ENCODE peak calls at places on chromosome 1, in seven cellular contexts. S is IMR-90, R is neuronal stem cell, M is mesenchymal stem cell, X is H9, Y is mesendoderm, J is trophoblast cell. G is an unnamed sample.

GRCh38 chr1:19483261-19483660 is 2.1 kb downstream of the CAPZB start:
- DNase-seq in M (no peak), J (no peak), Y (no peak), R (no peak), S (no peak), X (no peak), G (no peak)

GRCh38 chr1:9658186-9658585 is 6.7 kb downstream of the PIK3CD start:
- DNase-seq in R (no peak), J (no peak), M (no peak), X (no peak), Y (no peak), S (no peak), G (no peak)

GRCh38 chr1:78760858-78761257 is 111.2 kb downstream of the IFI44 start:
- DNase-seq in Y (no peak), R (no peak), S (peak; percentile 36), X (no peak), J (no peak), M (no peak), G (no peak)

GRCh38 chr1:27218736-27219135 is 15.7 kb upstream of the WDTC1 start:
- DNase-seq in Y (no peak), J (no peak), M (no peak), X (no peak), R (no peak), S (no peak), G (no peak)

GRCh38 chr1:84888753-84889152 is 4.3 kb downstream of the LPAR3 start:
- DNase-seq in X (no peak), J (no peak), M (no peak), R (no peak), S (no peak), Y (no peak), G (no peak)

GRCh38 chr1:195604287-195604686 is 1004.0 kb downstream of the KCNT2 start:
- DNase-seq in M (peak; percentile 64), R (no peak), Y (no peak), X (no peak), S (peak; percentile 93), J (no peak), G (no peak)

GRCh38 chr1:39996396-39997004 is 41.6 kb downstream of the MFSD2A start:
- DNase-seq in R (no peak), Y (no peak), M (no peak), S (peak; percentile 45), J (peak; percentile 43), X (no peak), G (no peak)

GRCh38 chr1:162141273-162142023 is 72.0 kb downstream of the NOS1AP start:
- DNase-seq in Y (no peak), M (peak; percentile 43), R (no peak), X (no peak), S (peak; percentile 42), J (peak; percentile 19), G (no peak)

GRCh38 chr1:173409613-173410012 is 67.5 kb upstream of the PRDX6 start:
- DNase-seq in J (no peak), S (peak; percentile 76), R (no peak), X (no peak), M (no peak), Y (no peak), G (no peak)

GRCh38 chr1:32331549-32331948 is 4.5 kb downstream of the MARCKSL1 start:
- DNase-seq in S (no peak), X (no peak), R (no peak), Y (no peak), M (no peak), J (no peak), G (no peak)

GRCh38 chr1:74343191-74343590 is 108.0 kb downstream of the TNNI3K start:
- DNase-seq in Y (peak; percentile 56), X (peak; percentile 36), R (no peak), M (peak; percentile 11), J (no peak), S (peak; percentile 27), G (no peak)

GRCh38 chr1:17156108-17156507 is 36.9 kb upstream of the PADI2 start:
- DNase-seq in Y (no peak), J (no peak), S (peak; percentile 52), X (peak; percentile 0), R (no peak), M (peak; percentile 4), G (no peak)

GRCh38 chr1:180515857-180516388 is 13.5 kb upstream of the ACBD6 start:
- DNase-seq in J (peak; percentile 60), M (peak; percentile 87), X (peak; percentile 72), R (peak; percentile 82), Y (peak; percentile 82), S (peak; percentile 84), G (peak; percentile 63)

GRCh38 chr1:12149791-12150175 is 17.0 kb upstream of the TNFRSF1B start:
- DNase-seq in Y (no peak), R (no peak), J (no peak), M (no peak), X (no peak), S (no peak), G (no peak)

GRCh38 chr1:45953934-45954333 is 150.5 kb downstream of the MAST2 start:
- DNase-seq in J (no peak), Y (peak; percentile 92), X (peak; percentile 46), R (no peak), M (peak; percentile 74), S (peak; percentile 45), G (no peak)

GRCh38 chr1:39759436-39759726 is 11.8 kb downstream of the OXCT2 start:
- DNase-seq in M (no peak), R (no peak), X (no peak), Y (no peak), J (no peak), S (no peak), G (no peak)

GRCh38 chr1:207259391-207259790 is 62.1 kb upstream of the CD55 start:
- DNase-seq in Y (peak; percentile 74), S (peak; percentile 19), M (peak; percentile 30), X (peak; percentile 38), R (no peak), J (peak; percentile 45), G (no peak)

GRCh38 chr1:31587720-31588423 is 11.6 kb downstream of the TINAGL1 start:
- DNase-seq in Y (peak; percentile 82), R (peak; percentile 46), S (no peak), J (no peak), M (peak; percentile 40), X (peak; percentile 90), G (no peak)

GRCh38 chr1:173341307-173341706 is 134.2 kb upstream of the TNFSF4 start:
- DNase-seq in Y (no peak), X (no peak), S (peak; percentile 82), M (peak; percentile 56), J (no peak), R (no peak), G (no peak)

GRCh38 chr1:229109320-229109761 is 161.6 kb upstream of the RAB4A start:
- DNase-seq in R (no peak), X (no peak), M (no peak), J (no peak), S (no peak), Y (no peak), G (no peak)

GRCh38 chr1:72230746-72231145 is 51.6 kb downstream of the NEGR1 start:
- DNase-seq in J (no peak), X (no peak), Y (no peak), M (no peak), R (no peak), S (peak; percentile 23), G (no peak)

GRCh38 chr1:38785285-38786039 is 74.1 kb downstream of the RRAGC start:
- DNase-seq in J (no peak), R (no peak), Y (no peak), M (peak; percentile 51), S (no peak), X (no peak), G (no peak)

GRCh38 chr1:226519741-226520598 is 28.6 kb upstream of the STUM start:
- DNase-seq in X (peak; percentile 72), M (no peak), R (no peak), J (no peak), S (no peak), Y (peak; percentile 55), G (no peak)

GRCh38 chr1:71649588-71649987 is 568.8 kb upstream of the ZRANB2 start:
- DNase-seq in S (no peak), X (no peak), J (no peak), Y (no peak), M (no peak), R (no peak), G (no peak)

GRCh38 chr1:67652800-67653199 is 32.2 kb upstream of the GADD45A start:
- DNase-seq in J (no peak), M (peak; percentile 80), S (peak; percentile 91), R (no peak), Y (no peak), X (no peak), G (no peak)
- H2BK120ac ChIP-seq in J (no peak overlapping the region), M (no peak overlapping the region), S (peak overlapping the region; percentile 16), R (no peak overlapping the region), Y (no peak overlapping the region), X (no peak overlapping the region), G (no peak overlapping the region)

GRCh38 chr1:60746278-60746761 is 336.0 kb upstream of the NFIA start:
- DNase-seq in M (no peak), R (no peak), J (no peak), X (no peak), Y (no peak), S (no peak), G (no peak)

GRCh38 chr1:60740154-60740553 is 342.2 kb upstream of the NFIA start:
- DNase-seq in R (no peak), X (no peak), J (no peak), M (no peak), Y (no peak), S (no peak), G (no peak)

GRCh38 chr1:60747321-60747720 is 335.0 kb upstream of the NFIA start:
- DNase-seq in Y (no peak), M (no peak), S (no peak), R (no peak), X (no peak), J (no peak), G (no peak)

GRCh38 chr1:60745444-60745843 is 336.9 kb upstream of the NFIA start:
- DNase-seq in J (no peak), R (no peak), X (no peak), Y (no peak), S (no peak), M (no peak), G (no peak)
- H2BK120ac ChIP-seq in J (no peak overlapping the region), R (no peak overlapping the region), X (no peak overlapping the region), Y (no peak overlapping the region), S (no peak overlapping the region), M (no peak overlapping the region), G (no peak overlapping the region)

GRCh38 chr1:159431904-159432303 is at the start of gene OR10J4:
- DNase-seq in S (no peak), R (no peak), X (no peak), Y (no peak), M (no peak), J (no peak), G (no peak)

GRCh38 chr1:159428536-159428935 is 3.5 kb upstream of the OR10J4 start:
- DNase-seq in X (no peak), S (no peak), J (no peak), R (no peak), Y (no peak), M (no peak), G (no peak)

GRCh38 chr1:159430985-159431384 is 1.0 kb upstream of the OR10J4 start:
- DNase-seq in M (no peak), X (no peak), S (no peak), R (no peak), Y (no peak), J (no peak), G (no peak)

GRCh38 chr1:159429074-159429861 is 2.7 kb upstream of the OR10J4 start:
- DNase-seq in S (peak; percentile 24), Y (peak; percentile 3), J (peak; percentile 8), R (no peak), X (no peak), M (no peak), G (no peak)
- H2BK120ac ChIP-seq in S (no peak overlapping the region), Y (no peak overlapping the region), J (no peak overlapping the region), R (no peak overlapping the region), X (no peak overlapping the region), M (no peak overlapping the region), G (no peak overlapping the region)

GRCh38 chr1:154352245-154352580 is 26.9 kb downstream of the ATP8B2 start:
- DNase-seq in J (no peak), M (peak; percentile 1), Y (no peak), R (no peak), S (no peak), X (no peak), G (no peak)
- H2BK120ac ChIP-seq in J (no peak overlapping the region), M (peak overlapping the region; percentile 37), Y (no peak overlapping the region), R (no peak overlapping the region), S (no peak overlapping the region), X (no peak overlapping the region), G (no peak overlapping the region)

G was measured in H1.